ENCODE peak calls at places on chromosomes 3 and 15, in nine cellular contexts. B is glutamatergic neuron, T is adrenal gland, X is uterus, H is endodermal cell, K is GM10248, Y is left ventricle myocardium inferior, M is upper lobe of right lung, D is AG09309. W is an unnamed sample.

GRCh38 chr3:189790658-189791057 is 159.5 kb downstream of the TP63 start:
- DNase-seq in M (no peak), B (no peak), H (no peak), D (no peak), Y (no peak), T (no peak), X (no peak), K (no peak), W (no peak)

GRCh38 chr3:185753354-185753753 is 71.5 kb downstream of the IGF2BP2 start:
- DNase-seq in T (no peak), K (no peak), M (no peak), H (no peak), X (no peak), D (no peak), Y (no peak), B (no peak), W (no peak)

GRCh38 chr15:72070817-72071447 is 47.0 kb downstream of the MYO9A start:
- DNase-seq in T (no peak), Y (no peak), K (no peak), X (no peak), M (no peak), B (no peak), D (no peak), H (no peak), W (no peak)

GRCh38 chr3:18732474-18732873 is 307.3 kb upstream of the SATB1 start:
- DNase-seq in M (no peak), Y (no peak), T (no peak), K (no peak), D (no peak), B (no peak), H (no peak), X (no peak), W (no peak)

GRCh38 chr3:19146685-19147650 is 1.3 kb upstream of the KCNH8 start:
- DNase-seq in X (peak; percentile 62), K (peak; percentile 68), T (peak; percentile 83), B (peak; percentile 93), H (peak; percentile 98), D (no peak), M (peak; percentile 83), Y (peak; percentile 46), W (peak; percentile 86)

GRCh38 chr3:50132421-50133282 is 22.5 kb upstream of the SEMA3F start:
- DNase-seq in Y (no peak), K (no peak), X (no peak), B (no peak), M (no peak), D (no peak), H (peak; percentile 74), T (no peak), W (no peak)

GRCh38 chr15:25056484-25057429 is 102.0 kb downstream of the SNRPN start:
- DNase-seq in B (no peak), Y (no peak), X (peak; percentile 11), K (no peak), H (peak; percentile 64), M (peak; percentile 46), D (no peak), T (no peak), W (peak; percentile 6)

GRCh38 chr15:75314552-75315290 is 21.1 kb upstream of the COMMD4 start:
- DNase-seq in M (no peak), T (peak; percentile 85), X (no peak), B (no peak), K (no peak), H (peak; percentile 5), Y (no peak), D (no peak), W (no peak)

GRCh38 chr3:97981886-97982285 is 9.7 kb upstream of the RIOX2 start:
- DNase-seq in X (no peak), D (no peak), T (no peak), M (no peak), Y (no peak), H (no peak), K (no peak), B (no peak), W (peak; percentile 60)

GRCh38 chr3:176850498-176850897 is 346.8 kb downstream of the TBL1XR1 start:
- DNase-seq in K (no peak), M (no peak), X (no peak), B (no peak), H (peak; percentile 56), Y (no peak), T (no peak), D (no peak), W (no peak)
- TF ChIP-seq CTCF in K (no peak), M (no peak), X (no peak), B (no peak), H (no peak), Y (no peak), T (no peak), D (no peak), W (no peak)

GRCh38 chr3:48088749-48089466 is 72.7 kb upstream of the MAP4 start:
- DNase-seq in D (peak; percentile 82), B (peak; percentile 98), Y (peak; percentile 98), K (peak; percentile 98), X (peak; percentile 97), T (peak; percentile 97), H (peak; percentile 98), M (peak; percentile 99), W (peak; percentile 98)
- TF ChIP-seq CTCF in D (no peak), B (no peak), Y (no peak), K (no peak), X (peak; percentile 5), T (no peak), H (peak; percentile 36), M (peak; percentile 18), W (no peak)

GRCh38 chr3:193852901-193853300 is 259.9 kb downstream of the OPA1 start:
- DNase-seq in H (no peak), Y (no peak), M (no peak), T (no peak), K (no peak), D (no peak), B (no peak), X (no peak), W (no peak)
- TF ChIP-seq CTCF in H (no peak), Y (no peak), M (no peak), T (no peak), K (no peak), D (no peak), B (no peak), X (no peak), W (no peak)

GRCh38 chr3:40521254-40521653 is 3.5 kb upstream of the ZNF621 start:
- DNase-seq in B (no peak), X (no peak), T (no peak), H (no peak), Y (no peak), K (no peak), D (no peak), M (no peak), W (no peak)

GRCh38 chr3:40523781-40524180 is 979 bp upstream of the ZNF621 start:
- DNase-seq in Y (no peak), M (no peak), D (no peak), H (no peak), K (no peak), B (no peak), T (peak; percentile 36), X (no peak), W (no peak)

GRCh38 chr3:40524222-40524570 is 564 bp upstream of the ZNF621 start:
- DNase-seq in H (no peak), M (no peak), X (no peak), K (no peak), T (no peak), D (no peak), B (no peak), Y (no peak), W (no peak)

GRCh38 chr3:40528426-40528825 is 3.7 kb downstream of the ZNF621 start:
- DNase-seq in D (no peak), T (no peak), B (no peak), H (no peak), Y (no peak), K (no peak), M (no peak), X (no peak), W (no peak)

DNA sequence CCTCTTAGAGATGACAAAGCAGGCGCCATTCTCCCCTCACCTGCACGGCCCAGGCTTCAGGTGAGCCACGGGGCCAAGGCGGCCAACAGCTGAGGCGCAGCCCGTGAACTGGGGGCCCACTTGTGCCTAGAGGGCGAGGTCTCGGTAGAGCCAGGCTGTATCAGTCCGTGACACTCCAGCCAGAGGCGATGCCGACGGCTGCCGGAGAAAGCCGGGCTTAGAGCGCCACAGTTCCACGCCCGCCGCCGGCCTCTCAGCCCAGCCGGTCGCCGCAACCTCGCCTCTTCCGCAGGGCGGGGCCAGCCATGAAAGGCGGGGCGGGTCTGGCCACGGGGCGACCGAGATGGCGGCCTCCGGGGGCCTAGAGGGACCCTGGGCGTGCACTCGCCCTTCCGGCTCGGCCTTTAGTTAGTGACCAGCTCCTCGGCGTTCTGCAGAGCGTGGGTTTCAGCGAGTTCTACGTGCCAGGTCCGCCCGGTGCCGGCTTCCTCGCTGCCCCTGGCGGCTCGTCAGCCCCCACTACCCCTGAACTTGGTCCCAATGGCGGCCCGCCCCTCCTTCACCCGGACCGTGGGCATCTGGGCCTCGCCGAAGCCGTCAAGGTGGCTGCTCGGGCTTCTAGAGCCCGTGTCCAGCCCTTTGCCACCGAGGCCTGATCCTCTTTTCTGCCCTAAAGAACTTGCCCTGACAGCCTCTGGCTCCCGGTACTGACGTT is at the start of gene ZNF621:
- DNase-seq in Y (peak; percentile 93), X (peak; percentile 92), M (peak; percentile 96), D (peak; percentile 41), B (peak; percentile 96), K (peak; percentile 95), T (peak; percentile 87), H (peak; percentile 96), W (peak; percentile 88)
- TF ChIP-seq CTCF in Y (no peak), X (no peak), M (no peak), D (no peak), B (no peak), K (no peak), T (no peak), H (no peak), W (no peak)

GRCh38 chr3:179852117-179852886 is 184.4 kb downstream of the PEX5L start:
- DNase-seq in Y (no peak), M (no peak), H (peak; percentile 70), B (no peak), T (no peak), X (no peak), K (peak; percentile 37), D (peak; percentile 17), W (no peak)
- TF ChIP-seq CTCF in Y (no peak), M (no peak), H (peak; percentile 73), B (no peak), T (no peak), X (no peak), K (peak; percentile 20), D (no peak), W (no peak)

DNA sequence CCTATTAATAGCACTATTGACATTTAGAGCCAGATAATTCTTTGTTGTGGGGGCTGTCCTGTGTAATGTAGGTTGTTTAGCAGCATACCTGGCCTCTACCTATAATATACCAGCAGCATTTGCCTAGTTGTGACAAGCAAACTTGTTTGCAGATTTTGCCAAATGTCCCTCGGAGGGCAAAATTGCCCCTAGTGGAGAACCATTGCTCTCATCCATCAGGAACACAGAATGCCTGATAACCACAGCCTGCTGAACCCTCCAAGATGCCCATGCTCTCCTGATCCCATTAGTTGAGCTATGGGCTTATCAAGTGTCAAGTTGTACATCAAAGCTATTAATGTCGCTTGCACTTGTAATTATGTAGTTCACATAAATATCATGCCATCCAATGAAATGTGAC is 15.0 kb upstream of the KBTBD8 start:
- DNase-seq in K (no peak), H (peak; percentile 57), B (no peak), M (no peak), T (no peak), X (no peak), Y (no peak), D (no peak), W (no peak)
- TF ChIP-seq CTCF in K (no peak), H (peak; percentile 68), B (no peak), M (no peak), T (no peak), X (no peak), Y (peak; percentile 7), D (no peak), W (no peak)

GRCh38 chr3:183817639-183818038 is 7.7 kb downstream of the MAP6D1 start:
- DNase-seq in Y (no peak), K (no peak), T (no peak), D (no peak), M (no peak), H (no peak), B (no peak), X (no peak), W (no peak)
- TF ChIP-seq CTCF in Y (no peak), K (no peak), T (no peak), D (no peak), M (no peak), H (no peak), B (no peak), X (no peak), W (no peak)